ENCODE peak calls at places on chromosomes 3 and 15, in eight cellular contexts. One of them, this sample, is unnamed.

GRCh38 chr15:36877796-36878744 is 222.3 kb downstream of the MEIS2 start:
- DNase-seq in Calu3: no peak
- DNase-seq in HEK293T: no peak
- DNase-seq in HT1080: no peak
- DNase-seq in psoas muscle: no peak
- DNase-seq in cardiac septum: no peak
- DNase-seq in stimulated activated CD4-positive, alpha-beta T cell treated with anti-CD3 and anti-CD28 coated beads, Interleukin-4, amount 100 ng/mL, for 48 hours: no peak
- DNase-seq in islet precursor cell: peak
- DNase-seq in this sample: no peak

GRCh38 chr15:42270996-42271395 is 2.0 kb upstream of the GANC start:
- DNase-seq in Calu3: no peak
- DNase-seq in cardiac septum: no peak
- DNase-seq in islet precursor cell: no peak
- DNase-seq in HEK293T: no peak
- DNase-seq in HT1080: no peak
- DNase-seq in psoas muscle: no peak
- DNase-seq in stimulated activated CD4-positive, alpha-beta T cell treated with anti-CD3 and anti-CD28 coated beads, Interleukin-4, amount 100 ng/mL, for 48 hours: no peak
- DNase-seq in this sample: no peak

GRCh38 chr3:189794518-189794917 is 163.3 kb downstream of the TP63 start:
- DNase-seq in psoas muscle: no peak
- DNase-seq in islet precursor cell: no peak
- DNase-seq in stimulated activated CD4-positive, alpha-beta T cell treated with anti-CD3 and anti-CD28 coated beads, Interleukin-4, amount 100 ng/mL, for 48 hours: no peak
- DNase-seq in HT1080: no peak
- DNase-seq in cardiac septum: no peak
- DNase-seq in HEK293T: no peak
- DNase-seq in Calu3: no peak
- DNase-seq in this sample: no peak

GRCh38 chr3:172516318-172517214 is 6.7 kb downstream of the TNFSF10 start:
- DNase-seq in islet precursor cell: no peak
- DNase-seq in cardiac septum: no peak
- DNase-seq in HEK293T: no peak
- DNase-seq in psoas muscle: peak
- DNase-seq in stimulated activated CD4-positive, alpha-beta T cell treated with anti-CD3 and anti-CD28 coated beads, Interleukin-4, amount 100 ng/mL, for 48 hours: no peak
- DNase-seq in HT1080: peak
- DNase-seq in Calu3: peak
- DNase-seq in this sample: no peak

GRCh38 chr3:53486961-53487654 is 7.3 kb upstream of the CACNA1D start:
- DNase-seq in islet precursor cell: no peak
- DNase-seq in cardiac septum: no peak
- DNase-seq in stimulated activated CD4-positive, alpha-beta T cell treated with anti-CD3 and anti-CD28 coated beads, Interleukin-4, amount 100 ng/mL, for 48 hours: no peak
- DNase-seq in psoas muscle: no peak
- DNase-seq in Calu3: no peak
- DNase-seq in HT1080: no peak
- DNase-seq in HEK293T: no peak
- DNase-seq in this sample: peak

GRCh38 chr3:71581981-71582611 is 1.4 kb downstream of the FOXP1 start:
- DNase-seq in stimulated activated CD4-positive, alpha-beta T cell treated with anti-CD3 and anti-CD28 coated beads, Interleukin-4, amount 100 ng/mL, for 48 hours: peak
- DNase-seq in cardiac septum: peak
- DNase-seq in HT1080: peak
- DNase-seq in Calu3: peak
- DNase-seq in psoas muscle: peak
- DNase-seq in islet precursor cell: peak
- DNase-seq in HEK293T: peak
- DNase-seq in this sample: peak

GRCh38 chr3:173140986-173141385 is at the start of gene SPATA16:
- DNase-seq in cardiac septum: no peak
- DNase-seq in HEK293T: no peak
- DNase-seq in islet precursor cell: no peak
- DNase-seq in stimulated activated CD4-positive, alpha-beta T cell treated with anti-CD3 and anti-CD28 coated beads, Interleukin-4, amount 100 ng/mL, for 48 hours: no peak
- DNase-seq in psoas muscle: no peak
- DNase-seq in HT1080: no peak
- DNase-seq in Calu3: no peak
- DNase-seq in this sample: no peak

GRCh38 chr3:49721861-49722781 is 1.6 kb downstream of the GMPPB start:
- DNase-seq in islet precursor cell: peak
- DNase-seq in psoas muscle: no peak
- DNase-seq in cardiac septum: peak
- DNase-seq in HEK293T: no peak
- DNase-seq in stimulated activated CD4-positive, alpha-beta T cell treated with anti-CD3 and anti-CD28 coated beads, Interleukin-4, amount 100 ng/mL, for 48 hours: no peak
- DNase-seq in HT1080: no peak
- DNase-seq in Calu3: no peak
- DNase-seq in this sample: no peak

GRCh38 chr3:188303823-188304222 is 149.9 kb downstream of the LPP start:
- DNase-seq in HEK293T: no peak
- DNase-seq in Calu3: no peak
- DNase-seq in cardiac septum: no peak
- DNase-seq in psoas muscle: no peak
- DNase-seq in stimulated activated CD4-positive, alpha-beta T cell treated with anti-CD3 and anti-CD28 coated beads, Interleukin-4, amount 100 ng/mL, for 48 hours: no peak
- DNase-seq in islet precursor cell: no peak
- DNase-seq in HT1080: no peak
- DNase-seq in this sample: no peak

GRCh38 chr3:11290743-11291680 is 18.8 kb downstream of the ATG7 start:
- DNase-seq in HT1080: peak
- DNase-seq in stimulated activated CD4-positive, alpha-beta T cell treated with anti-CD3 and anti-CD28 coated beads, Interleukin-4, amount 100 ng/mL, for 48 hours: no peak
- DNase-seq in cardiac septum: no peak
- DNase-seq in HEK293T: no peak
- DNase-seq in islet precursor cell: no peak
- DNase-seq in Calu3: no peak
- DNase-seq in psoas muscle: no peak
- DNase-seq in this sample: peak

GRCh38 chr15:59570364-59570763 is 41.2 kb upstream of the GCNT3 start:
- DNase-seq in HEK293T: no peak
- DNase-seq in psoas muscle: no peak
- DNase-seq in cardiac septum: no peak
- DNase-seq in islet precursor cell: no peak
- DNase-seq in stimulated activated CD4-positive, alpha-beta T cell treated with anti-CD3 and anti-CD28 coated beads, Interleukin-4, amount 100 ng/mL, for 48 hours: no peak
- DNase-seq in HT1080: no peak
- DNase-seq in Calu3: peak
- DNase-seq in this sample: no peak

GRCh38 chr3:151265866-151266265 is 12.5 kb downstream of the P2RY14 start:
- DNase-seq in islet precursor cell: no peak
- DNase-seq in HT1080: no peak
- DNase-seq in stimulated activated CD4-positive, alpha-beta T cell treated with anti-CD3 and anti-CD28 coated beads, Interleukin-4, amount 100 ng/mL, for 48 hours: no peak
- DNase-seq in cardiac septum: no peak
- DNase-seq in HEK293T: no peak
- DNase-seq in psoas muscle: no peak
- DNase-seq in Calu3: no peak
- DNase-seq in this sample: peak

GRCh38 chr15:93587046-93587445 is 498.0 kb upstream of the RGMA start:
- DNase-seq in cardiac septum: no peak
- DNase-seq in stimulated activated CD4-positive, alpha-beta T cell treated with anti-CD3 and anti-CD28 coated beads, Interleukin-4, amount 100 ng/mL, for 48 hours: no peak
- DNase-seq in islet precursor cell: no peak
- DNase-seq in psoas muscle: no peak
- DNase-seq in HEK293T: no peak
- DNase-seq in Calu3: no peak
- DNase-seq in HT1080: no peak
- DNase-seq in this sample: no peak

GRCh38 chr15:58856090-58856489 is 77.4 kb downstream of the SLTM start:
- DNase-seq in HEK293T: no peak
- DNase-seq in psoas muscle: no peak
- DNase-seq in stimulated activated CD4-positive, alpha-beta T cell treated with anti-CD3 and anti-CD28 coated beads, Interleukin-4, amount 100 ng/mL, for 48 hours: no peak
- DNase-seq in islet precursor cell: no peak
- DNase-seq in cardiac septum: no peak
- DNase-seq in Calu3: no peak
- DNase-seq in HT1080: peak
- DNase-seq in this sample: no peak

This sample was measured in OCI-LY7.